ENCODE peak calls at places on chromosomes 12 and 14, in nine cellular contexts. One of them, this sample, is unnamed.

GRCh38 chr12:116955382-116956021 is 44.8 kb downstream of the FBXW8 start:
- DNase-seq in GM20000: no peak
- DNase-seq in endothelial cell: no peak
- DNase-seq in WTC11: no peak
- DNase-seq in B cell: peak
- DNase-seq in ovary: no peak
- DNase-seq in astrocyte: no peak
- DNase-seq in fibroblast of pulmonary artery: peak
- DNase-seq in pancreas: peak
- DNase-seq in this sample: no peak

GRCh38 chr12:106080111-106080732 is 58.5 kb downstream of the NUAK1 start:
- DNase-seq in endothelial cell: no peak
- DNase-seq in ovary: no peak
- DNase-seq in WTC11: no peak
- DNase-seq in astrocyte: peak
- DNase-seq in B cell: no peak
- DNase-seq in pancreas: no peak
- DNase-seq in fibroblast of pulmonary artery: peak
- DNase-seq in GM20000: no peak
- DNase-seq in this sample: no peak

GRCh38 chr14:61545716-61546455 is 149.4 kb upstream of the HIF1A start:
- DNase-seq in fibroblast of pulmonary artery: no peak
- DNase-seq in B cell: no peak
- DNase-seq in GM20000: no peak
- DNase-seq in ovary: no peak
- DNase-seq in endothelial cell: no peak
- DNase-seq in astrocyte: no peak
- DNase-seq in WTC11: no peak
- DNase-seq in pancreas: no peak
- DNase-seq in this sample: no peak

GRCh38 chr12:110338754-110339153 is 57.7 kb downstream of the ATP2A2 start:
- DNase-seq in endothelial cell: no peak
- DNase-seq in pancreas: no peak
- DNase-seq in GM20000: peak
- DNase-seq in astrocyte: no peak
- DNase-seq in fibroblast of pulmonary artery: peak
- DNase-seq in ovary: no peak
- DNase-seq in WTC11: no peak
- DNase-seq in B cell: peak
- DNase-seq in this sample: no peak

GRCh38 chr12:67426067-67426466 is 156.9 kb downstream of the CAND1 start:
- DNase-seq in fibroblast of pulmonary artery: peak
- DNase-seq in GM20000: no peak
- DNase-seq in ovary: no peak
- DNase-seq in pancreas: peak
- DNase-seq in endothelial cell: no peak
- DNase-seq in WTC11: no peak
- DNase-seq in astrocyte: peak
- DNase-seq in B cell: no peak
- DNase-seq in this sample: no peak

GRCh38 chr14:55073856-55074255 is 22.4 kb downstream of the MAPK1IP1L start:
- DNase-seq in fibroblast of pulmonary artery: peak
- DNase-seq in WTC11: no peak
- DNase-seq in ovary: no peak
- DNase-seq in GM20000: no peak
- DNase-seq in pancreas: no peak
- DNase-seq in astrocyte: peak
- DNase-seq in endothelial cell: no peak
- DNase-seq in B cell: no peak
- DNase-seq in this sample: no peak

GRCh38 chr12:50365709-50366406 is 30.6 kb downstream of the FAM186A start:
- DNase-seq in fibroblast of pulmonary artery: no peak
- DNase-seq in astrocyte: no peak
- DNase-seq in ovary: no peak
- DNase-seq in B cell: no peak
- DNase-seq in pancreas: no peak
- DNase-seq in endothelial cell: no peak
- DNase-seq in WTC11: no peak
- DNase-seq in GM20000: no peak
- DNase-seq in this sample: no peak

GRCh38 chr12:89733579-89734201 is 25.1 kb upstream of the ATP2B1 start:
- DNase-seq in GM20000: no peak
- DNase-seq in WTC11: no peak
- DNase-seq in endothelial cell: no peak
- DNase-seq in B cell: no peak
- DNase-seq in fibroblast of pulmonary artery: peak
- DNase-seq in pancreas: no peak
- DNase-seq in ovary: no peak
- DNase-seq in astrocyte: peak
- DNase-seq in this sample: no peak

GRCh38 chr14:99792551-99793212 is 531 bp upstream of the EML1 start:
- DNase-seq in astrocyte: peak
- DNase-seq in endothelial cell: peak
- DNase-seq in ovary: no peak
- DNase-seq in B cell: peak
- DNase-seq in WTC11: peak
- DNase-seq in fibroblast of pulmonary artery: peak
- DNase-seq in pancreas: peak
- DNase-seq in GM20000: no peak
- DNase-seq in this sample: no peak

GRCh38 chr14:39050389-39050788 is 52.6 kb downstream of the SEC23A start:
- DNase-seq in endothelial cell: no peak
- DNase-seq in astrocyte: peak
- DNase-seq in WTC11: no peak
- DNase-seq in fibroblast of pulmonary artery: peak
- DNase-seq in B cell: no peak
- DNase-seq in ovary: no peak
- DNase-seq in GM20000: peak
- DNase-seq in pancreas: no peak
- DNase-seq in this sample: no peak

GRCh38 chr14:90503582-90503981 is 106.8 kb downstream of the CALM1 start:
- DNase-seq in ovary: no peak
- DNase-seq in endothelial cell: no peak
- DNase-seq in WTC11: no peak
- DNase-seq in astrocyte: no peak
- DNase-seq in fibroblast of pulmonary artery: no peak
- DNase-seq in B cell: no peak
- DNase-seq in pancreas: peak
- DNase-seq in GM20000: no peak
- DNase-seq in this sample: no peak

GRCh38 chr12:3928538-3929220 is 55.5 kb upstream of the PARP11 start:
- DNase-seq in ovary: no peak
- DNase-seq in endothelial cell: peak
- DNase-seq in B cell: no peak
- DNase-seq in astrocyte: no peak
- DNase-seq in GM20000: peak
- DNase-seq in pancreas: no peak
- DNase-seq in fibroblast of pulmonary artery: no peak
- DNase-seq in WTC11: no peak
- DNase-seq in this sample: no peak

GRCh38 chr12:34291001-34291400 is 268.7 kb downstream of the ALG10 start:
- DNase-seq in WTC11: no peak
- DNase-seq in GM20000: no peak
- DNase-seq in B cell: no peak
- DNase-seq in fibroblast of pulmonary artery: no peak
- DNase-seq in endothelial cell: no peak
- DNase-seq in astrocyte: no peak
- DNase-seq in pancreas: peak
- DNase-seq in ovary: peak
- DNase-seq in this sample: no peak

GRCh38 chr14:80275208-80275850 is 64.0 kb upstream of the DIO2 start:
- DNase-seq in WTC11: no peak
- DNase-seq in endothelial cell: no peak
- DNase-seq in GM20000: no peak
- DNase-seq in astrocyte: peak
- DNase-seq in pancreas: no peak
- DNase-seq in B cell: no peak
- DNase-seq in ovary: no peak
- DNase-seq in fibroblast of pulmonary artery: peak
- DNase-seq in this sample: no peak

GRCh38 chr12:26863515-26863914 is 30.5 kb upstream of the ITPR2 start:
- DNase-seq in WTC11: no peak
- DNase-seq in B cell: no peak
- DNase-seq in endothelial cell: no peak
- DNase-seq in pancreas: no peak
- DNase-seq in astrocyte: no peak
- DNase-seq in GM20000: no peak
- DNase-seq in fibroblast of pulmonary artery: no peak
- DNase-seq in ovary: no peak
- DNase-seq in this sample: no peak
- TF ChIP-seq CTCF in WTC11: no peak
- TF ChIP-seq CTCF in B cell: no peak
- TF ChIP-seq CTCF in endothelial cell: no peak
- TF ChIP-seq CTCF in pancreas: no peak
- TF ChIP-seq CTCF in astrocyte: peak
- TF ChIP-seq CTCF in GM20000: peak
- TF ChIP-seq CTCF in fibroblast of pulmonary artery: peak
- TF ChIP-seq CTCF in ovary: no peak
- TF ChIP-seq CTCF in this sample: no peak

GRCh38 chr12:62794218-62794583 is 140.7 kb downstream of the PPM1H start:
- DNase-seq in fibroblast of pulmonary artery: no peak
- DNase-seq in ovary: no peak
- DNase-seq in astrocyte: no peak
- DNase-seq in endothelial cell: no peak
- DNase-seq in pancreas: no peak
- DNase-seq in WTC11: no peak
- DNase-seq in GM20000: no peak
- DNase-seq in B cell: no peak
- DNase-seq in this sample: no peak
- TF ChIP-seq CTCF in fibroblast of pulmonary artery: no peak
- TF ChIP-seq CTCF in ovary: no peak
- TF ChIP-seq CTCF in astrocyte: no peak
- TF ChIP-seq CTCF in endothelial cell: no peak
- TF ChIP-seq CTCF in pancreas: no peak
- TF ChIP-seq CTCF in WTC11: no peak
- TF ChIP-seq CTCF in GM20000: no peak
- TF ChIP-seq CTCF in B cell: peak
- TF ChIP-seq CTCF in this sample: peak

GRCh38 chr14:35319509-35319908 is 27.3 kb downstream of the PSMA6 start:
- DNase-seq in endothelial cell: no peak
- DNase-seq in WTC11: no peak
- DNase-seq in pancreas: no peak
- DNase-seq in GM20000: no peak
- DNase-seq in ovary: no peak
- DNase-seq in fibroblast of pulmonary artery: no peak
- DNase-seq in B cell: no peak
- DNase-seq in astrocyte: no peak
- DNase-seq in this sample: no peak
- TF ChIP-seq CTCF in endothelial cell: no peak
- TF ChIP-seq CTCF in WTC11: no peak
- TF ChIP-seq CTCF in pancreas: no peak
- TF ChIP-seq CTCF in GM20000: no peak
- TF ChIP-seq CTCF in ovary: no peak
- TF ChIP-seq CTCF in fibroblast of pulmonary artery: no peak
- TF ChIP-seq CTCF in B cell: no peak
- TF ChIP-seq CTCF in astrocyte: no peak
- TF ChIP-seq CTCF in this sample: no peak

GRCh38 chr12:124730455-124730932 is 133.2 kb downstream of the SCARB1 start:
- DNase-seq in ovary: peak
- DNase-seq in pancreas: no peak
- DNase-seq in WTC11: no peak
- DNase-seq in astrocyte: peak
- DNase-seq in GM20000: no peak
- DNase-seq in B cell: no peak
- DNase-seq in fibroblast of pulmonary artery: peak
- DNase-seq in endothelial cell: no peak
- DNase-seq in this sample: no peak

GRCh38 chr12:124725612-124726237 is 137.9 kb downstream of the SCARB1 start:
- DNase-seq in endothelial cell: no peak
- DNase-seq in B cell: no peak
- DNase-seq in astrocyte: no peak
- DNase-seq in pancreas: no peak
- DNase-seq in ovary: no peak
- DNase-seq in GM20000: no peak
- DNase-seq in WTC11: no peak
- DNase-seq in fibroblast of pulmonary artery: no peak
- DNase-seq in this sample: no peak

GRCh38 chr12:124727244-124727673 is 136.4 kb downstream of the SCARB1 start:
- DNase-seq in B cell: peak
- DNase-seq in fibroblast of pulmonary artery: peak
- DNase-seq in WTC11: no peak
- DNase-seq in endothelial cell: no peak
- DNase-seq in ovary: no peak
- DNase-seq in astrocyte: peak
- DNase-seq in GM20000: peak
- DNase-seq in pancreas: peak
- DNase-seq in this sample: no peak

GRCh38 chr12:124725099-124725498 is 138.6 kb downstream of the SCARB1 start:
- DNase-seq in B cell: no peak
- DNase-seq in fibroblast of pulmonary artery: no peak
- DNase-seq in GM20000: no peak
- DNase-seq in WTC11: no peak
- DNase-seq in ovary: no peak
- DNase-seq in astrocyte: no peak
- DNase-seq in endothelial cell: no peak
- DNase-seq in pancreas: no peak
- DNase-seq in this sample: no peak

GRCh38 chr12:124727922-124728321 is 135.7 kb downstream of the SCARB1 start:
- DNase-seq in ovary: no peak
- DNase-seq in endothelial cell: no peak
- DNase-seq in GM20000: no peak
- DNase-seq in pancreas: no peak
- DNase-seq in B cell: no peak
- DNase-seq in astrocyte: no peak
- DNase-seq in WTC11: no peak
- DNase-seq in fibroblast of pulmonary artery: no peak
- DNase-seq in this sample: no peak
- TF ChIP-seq CTCF in ovary: no peak
- TF ChIP-seq CTCF in endothelial cell: no peak
- TF ChIP-seq CTCF in GM20000: no peak
- TF ChIP-seq CTCF in pancreas: no peak
- TF ChIP-seq CTCF in B cell: no peak
- TF ChIP-seq CTCF in astrocyte: no peak
- TF ChIP-seq CTCF in WTC11: no peak
- TF ChIP-seq CTCF in fibroblast of pulmonary artery: no peak
- TF ChIP-seq CTCF in this sample: no peak

GRCh38 chr14:52729585-52729924 is 411 bp upstream of the STYX start:
- DNase-seq in WTC11: no peak
- DNase-seq in fibroblast of pulmonary artery: no peak
- DNase-seq in pancreas: no peak
- DNase-seq in astrocyte: no peak
- DNase-seq in ovary: no peak
- DNase-seq in B cell: no peak
- DNase-seq in endothelial cell: no peak
- DNase-seq in GM20000: no peak
- DNase-seq in this sample: no peak
- TF ChIP-seq CTCF in WTC11: no peak
- TF ChIP-seq CTCF in fibroblast of pulmonary artery: no peak
- TF ChIP-seq CTCF in pancreas: no peak
- TF ChIP-seq CTCF in astrocyte: no peak
- TF ChIP-seq CTCF in ovary: no peak
- TF ChIP-seq CTCF in B cell: no peak
- TF ChIP-seq CTCF in endothelial cell: no peak
- TF ChIP-seq CTCF in GM20000: no peak
- TF ChIP-seq CTCF in this sample: no peak